ENCODE peak calls at places on chromosome 21, in six cellular contexts. M, S, Z, T, L and O are unnamed samples.

GRCh38 chr21:28419811-28420210 is 572.9 kb downstream of the LTN1 start:
- DNase-seq in M (no peak), S (no peak), Z (no peak), T (no peak), L (no peak), O (no peak)

GRCh38 chr21:31892686-31893085 is 19.9 kb downstream of the HUNK start:
- DNase-seq in M (no peak), S (no peak), Z (no peak), T (no peak), L (peak), O (no peak)

GRCh38 chr21:41947596-41948403 is 6.0 kb downstream of the C2CD2 start:
- DNase-seq in M (no peak), S (no peak), Z (peak), T (no peak), L (no peak), O (no peak)

GRCh38 chr21:46515109-46515508 is 56.4 kb downstream of the DIP2A start:
- DNase-seq in M (no peak), S (no peak), Z (peak), T (no peak), L (no peak), O (no peak)

GRCh38 chr21:29738730-29739129 is 201.1 kb downstream of the GRIK1 start:
- DNase-seq in M (no peak), S (no peak), Z (no peak), T (no peak), L (no peak), O (no peak)

GRCh38 chr21:28142692-28143091 is 850.0 kb downstream of the LTN1 start:
- DNase-seq in M (no peak), S (no peak), Z (peak), T (peak), L (no peak), O (peak)

GRCh38 chr21:28521932-28522826 is 470.5 kb downstream of the LTN1 start:
- DNase-seq in M (no peak), S (no peak), Z (peak), T (no peak), L (peak), O (no peak)

GRCh38 chr21:37593015-37593414 is 226.4 kb downstream of the DYRK1A start:
- DNase-seq in M (no peak), S (no peak), Z (no peak), T (no peak), L (peak), O (no peak)

GRCh38 chr21:16133248-16133647 is 403.5 kb downstream of the USP25 start:
- DNase-seq in M (no peak), S (no peak), Z (no peak), T (no peak), L (no peak), O (no peak)

GRCh38 chr21:22223385-22223784 is 1225.2 kb downstream of the NCAM2 start:
- DNase-seq in M (no peak), S (no peak), Z (peak), T (no peak), L (no peak), O (no peak)

GRCh38 chr21:37804001-37804400 is 112.3 kb downstream of the KCNJ6 start:
- DNase-seq in M (no peak), S (no peak), Z (peak), T (no peak), L (no peak), O (no peak)

GRCh38 chr21:18153063-18153462 is 91.6 kb upstream of the CHODL start:
- DNase-seq in M (no peak), S (no peak), Z (peak), T (no peak), L (no peak), O (no peak)

GRCh38 chr21:17693801-17694200 is 81.1 kb upstream of the BTG3 start:
- DNase-seq in M (no peak), S (no peak), Z (no peak), T (no peak), L (no peak), O (no peak)

GRCh38 chr21:16117851-16118592 is 388.2 kb downstream of the USP25 start:
- DNase-seq in M (no peak), S (no peak), Z (peak), T (no peak), L (no peak), O (peak)

GRCh38 chr21:18384771-18385170 is 18.8 kb downstream of the TMPRSS15 start:
- DNase-seq in M (no peak), S (no peak), Z (no peak), T (no peak), L (peak), O (no peak)

GRCh38 chr21:32350981-32351380 is 41.8 kb downstream of the URB1 start:
- DNase-seq in M (no peak), S (no peak), Z (no peak), T (no peak), L (no peak), O (no peak)

GRCh38 chr21:32611471-32611997 is 643 bp downstream of the CFAP298 start:
- DNase-seq in M (peak), S (no peak), Z (peak), T (no peak), L (peak), O (no peak)

GRCh38 chr21:41110664-41111063 is 57.3 kb upstream of the BACE2 start:
- DNase-seq in M (no peak), S (no peak), Z (no peak), T (no peak), L (no peak), O (no peak)

GRCh38 chr21:17799414-17800164 is 19.6 kb downstream of the C21orf91 start:
- DNase-seq in M (no peak), S (no peak), Z (no peak), T (no peak), L (no peak), O (no peak)

GRCh38 chr21:43286196-43286595 is 117.4 kb downstream of the CRYAA start:
- DNase-seq in M (no peak), S (no peak), Z (no peak), T (no peak), L (no peak), O (no peak)

GRCh38 chr21:32120231-32120630 is 158.6 kb downstream of the MIS18A start:
- DNase-seq in M (no peak), S (no peak), Z (no peak), T (no peak), L (no peak), O (no peak)

GRCh38 chr21:42878678-42878992 is 704 bp downstream of the WDR4 start:
- DNase-seq in M (no peak), S (no peak), Z (no peak), T (no peak), L (no peak), O (no peak)

GRCh38 chr21:31614705-31615104 is 44.8 kb upstream of the SOD1 start:
- DNase-seq in M (no peak), S (no peak), Z (no peak), T (no peak), L (no peak), O (no peak)

GRCh38 chr21:31781737-31782136 is 49.8 kb upstream of the SCAF4 start:
- DNase-seq in M (no peak), S (no peak), Z (peak), T (peak), L (no peak), O (no peak)

GRCh38 chr21:43929217-43929971 is 64.4 kb downstream of the AGPAT3 start:
- DNase-seq in M (no peak), S (no peak), Z (no peak), T (no peak), L (no peak), O (no peak)

GRCh38 chr21:44013380-44014088 is 1.4 kb downstream of the TRAPPC10 start:
- DNase-seq in M (no peak), S (no peak), Z (no peak), T (no peak), L (no peak), O (no peak)

GRCh38 chr21:37462087-37462861 is 95.7 kb downstream of the DYRK1A start:
- DNase-seq in M (no peak), S (no peak), Z (no peak), T (no peak), L (peak), O (no peak)

GRCh38 chr21:37564341-37564923 is 197.9 kb downstream of the DYRK1A start:
- DNase-seq in M (no peak), S (peak), Z (peak), T (peak), L (peak), O (peak)

GRCh38 chr21:29074007-29074376 is 544 bp upstream of the CCT8 start:
- DNase-seq in M (no peak), S (no peak), Z (no peak), T (no peak), L (no peak), O (no peak)

GRCh38 chr21:29017639-29018237 is 1.4 kb downstream of the RWDD2B start:
- DNase-seq in M (no peak), S (no peak), Z (peak), T (no peak), L (no peak), O (no peak)

GRCh38 chr21:29230541-29231275 is 68.0 kb upstream of the BACH1 start:
- DNase-seq in M (no peak), S (no peak), Z (peak), T (no peak), L (no peak), O (no peak)

GRCh38 chr21:14361958-14362357 is 21.0 kb downstream of the HSPA13 start:
- DNase-seq in M (no peak), S (no peak), Z (peak), T (no peak), L (no peak), O (no peak)

GRCh38 chr21:28419110-28419509 is 573.6 kb downstream of the LTN1 start:
- DNase-seq in M (no peak), S (no peak), Z (peak), T (no peak), L (no peak), O (no peak)

GRCh38 chr21:32423846-32424535 is 11.5 kb downstream of the EVA1C start:
- DNase-seq in M (no peak), S (no peak), Z (no peak), T (no peak), L (no peak), O (no peak)

GRCh38 chr21:43805275-43805800 is 16.0 kb downstream of the RRP1 start:
- DNase-seq in M (no peak), S (no peak), Z (no peak), T (peak), L (no peak), O (no peak)

GRCh38 chr21:27633631-27634030 is 666.7 kb upstream of the ADAMTS5 start:
- DNase-seq in M (no peak), S (no peak), Z (peak), T (no peak), L (no peak), O (no peak)

GRCh38 chr21:46369520-46370235 is 45.7 kb downstream of the PCNT start:
- DNase-seq in M (no peak), S (no peak), Z (no peak), T (no peak), L (no peak), O (no peak)

DNA sequence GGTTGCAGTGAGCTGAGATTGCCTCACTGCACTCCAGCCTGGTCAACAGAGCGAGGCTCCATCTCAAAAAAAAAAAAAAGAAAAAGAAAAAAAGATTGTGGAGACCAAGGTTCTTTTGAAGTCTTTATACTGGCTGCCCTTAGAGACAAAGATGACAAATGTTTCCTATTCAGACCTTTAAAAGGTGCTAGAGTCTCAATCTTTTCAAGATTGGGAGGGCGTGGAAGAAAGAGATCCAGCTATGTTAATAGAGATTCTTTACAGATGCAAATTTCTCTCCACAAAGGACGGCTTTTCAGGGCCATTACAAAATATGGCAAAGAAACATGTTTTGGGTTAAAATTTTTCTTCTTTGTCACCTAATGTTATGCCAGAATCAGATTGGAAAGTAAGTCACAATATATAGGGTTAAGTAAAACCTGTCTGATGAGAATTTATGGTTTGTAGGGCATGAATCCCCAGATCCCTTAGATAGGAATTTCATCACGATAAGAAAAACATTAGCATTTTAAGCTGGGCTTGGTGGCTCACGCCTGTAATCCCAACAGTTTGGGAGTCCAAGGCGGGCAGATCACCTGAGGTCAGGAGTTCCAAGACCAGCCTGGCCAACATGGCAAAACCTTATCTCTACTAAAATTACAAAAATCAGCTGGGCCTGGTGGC is 13.0 kb upstream of the MORC3 start:
- DNase-seq in M (no peak), S (no peak), Z (no peak), T (no peak), L (no peak), O (no peak)
- TF ChIP-seq CTCF in M (no peak), S (no peak), Z (no peak), T (no peak), L (no peak), O (no peak)

GRCh38 chr21:45150630-45151265 is 76.4 kb downstream of the ADARB1 start:
- DNase-seq in M (no peak), S (no peak), Z (no peak), T (no peak), L (peak), O (no peak)

GRCh38 chr21:45151484-45152115 is 77.2 kb downstream of the ADARB1 start:
- DNase-seq in M (no peak), S (no peak), Z (peak), T (no peak), L (peak), O (no peak)

GRCh38 chr21:45154511-45155508 is 80.4 kb downstream of the ADARB1 start:
- DNase-seq in M (no peak), S (no peak), Z (peak), T (no peak), L (no peak), O (no peak)

GRCh38 chr21:45153358-45154318 is 79.3 kb downstream of the ADARB1 start:
- DNase-seq in M (no peak), S (no peak), Z (no peak), T (no peak), L (no peak), O (peak)

DNA sequence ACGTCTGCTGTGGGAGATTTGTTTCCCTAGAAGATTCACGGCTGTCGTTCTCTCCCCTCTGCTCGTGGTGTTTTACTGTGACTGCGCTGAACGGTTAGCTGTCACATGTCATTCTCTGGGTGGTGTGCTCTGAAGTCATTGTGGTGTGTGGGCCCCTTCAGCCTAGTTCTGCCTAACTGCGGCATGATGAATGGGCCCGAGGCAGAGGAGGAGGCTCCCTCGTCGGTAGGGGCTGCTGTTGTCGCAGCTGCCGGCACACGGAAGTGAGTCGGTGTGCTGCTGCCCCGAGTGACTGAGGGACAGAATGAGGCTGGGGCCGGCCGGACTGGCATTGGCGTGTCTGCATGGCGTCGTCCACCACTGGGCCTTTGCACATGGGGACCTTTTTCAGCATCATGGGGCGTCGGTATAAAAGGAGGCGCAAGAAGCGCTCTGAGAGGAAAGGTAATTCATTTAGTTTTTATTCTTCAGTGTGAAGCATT is 77.9 kb downstream of the ADARB1 start:
- DNase-seq in M (peak), S (no peak), Z (no peak), T (peak), L (peak), O (no peak)
- TF ChIP-seq CTCF in M (peak), S (no peak), Z (peak), T (no peak), L (peak), O (no peak)

GRCh38 chr21:34890724-34891609 is 158.1 kb downstream of the RUNX1 start:
- DNase-seq in M (peak), S (no peak), Z (peak), T (peak), L (peak), O (no peak)
- TF ChIP-seq CTCF in M (no peak), S (no peak), Z (peak), T (no peak), L (no peak), O (peak)

DNA sequence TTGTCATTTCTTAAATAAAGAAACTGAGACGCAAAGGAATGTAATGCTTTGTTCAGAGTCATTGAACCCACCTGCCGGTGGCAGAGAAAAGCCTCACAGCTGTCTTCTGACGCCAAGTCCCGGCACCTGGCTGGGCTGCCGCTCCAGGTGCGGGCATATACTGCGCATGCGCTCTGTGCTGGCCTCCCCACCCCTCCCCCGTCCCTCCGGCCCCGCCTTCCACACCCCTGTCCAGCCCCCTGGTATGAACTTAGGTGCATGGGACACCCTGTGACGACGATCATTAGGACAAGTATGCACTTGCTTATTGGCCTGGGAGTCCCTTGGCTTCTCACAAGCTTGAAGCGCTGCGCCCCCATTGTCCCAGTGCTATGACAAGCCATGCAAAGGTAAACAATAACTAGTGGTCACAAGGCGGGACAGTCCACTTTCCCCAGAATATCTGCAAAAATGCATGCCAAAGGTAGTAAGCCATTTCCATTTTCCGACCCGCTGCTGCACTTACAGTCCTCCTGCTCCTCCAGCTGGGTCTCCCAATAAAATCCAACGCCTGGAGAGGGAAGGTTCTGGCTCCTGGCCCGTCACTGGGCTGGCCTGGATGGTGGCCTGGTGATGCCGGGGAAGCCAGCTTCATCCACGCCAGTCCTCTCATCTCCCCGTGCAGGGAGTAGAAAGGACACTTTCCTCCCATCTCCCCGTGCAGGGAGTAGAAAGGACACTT is 100.4 kb downstream of the PSMG1 start:
- DNase-seq in M (no peak), S (peak), Z (no peak), T (no peak), L (peak), O (no peak)
- TF ChIP-seq CTCF in M (no peak), S (no peak), Z (no peak), T (no peak), L (no peak), O (no peak)

GRCh38 chr21:19692231-19692630 is 1288.6 kb upstream of the TMPRSS15 start:
- DNase-seq in M (no peak), S (no peak), Z (no peak), T (no peak), L (peak), O (no peak)
- TF ChIP-seq CTCF in M (no peak), S (no peak), Z (no peak), T (no peak), L (no peak), O (no peak)

DNA sequence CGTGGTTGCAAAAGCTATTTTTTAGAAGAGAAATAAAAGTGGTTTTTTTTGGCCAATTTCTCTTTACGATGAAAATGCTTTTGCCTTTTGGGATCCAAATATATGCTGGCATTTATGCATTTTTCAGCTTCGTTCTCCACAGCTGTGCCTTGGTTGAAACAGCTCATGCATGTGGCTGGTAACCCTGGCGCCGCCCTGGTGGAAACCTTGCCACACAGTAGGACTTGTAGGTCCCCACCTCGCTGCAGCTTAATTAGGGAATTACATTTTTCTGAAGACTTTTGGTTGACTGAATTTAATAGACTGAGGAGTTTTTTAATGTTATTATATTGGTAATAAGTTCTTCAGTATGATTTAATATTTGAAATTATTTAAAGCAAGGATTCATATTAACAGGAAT is 12.7 kb upstream of the PCP4 start:
- DNase-seq in M (no peak), S (no peak), Z (no peak), T (no peak), L (no peak), O (no peak)
- TF ChIP-seq CTCF in M (no peak), S (no peak), Z (no peak), T (no peak), L (peak), O (no peak)

DNA sequence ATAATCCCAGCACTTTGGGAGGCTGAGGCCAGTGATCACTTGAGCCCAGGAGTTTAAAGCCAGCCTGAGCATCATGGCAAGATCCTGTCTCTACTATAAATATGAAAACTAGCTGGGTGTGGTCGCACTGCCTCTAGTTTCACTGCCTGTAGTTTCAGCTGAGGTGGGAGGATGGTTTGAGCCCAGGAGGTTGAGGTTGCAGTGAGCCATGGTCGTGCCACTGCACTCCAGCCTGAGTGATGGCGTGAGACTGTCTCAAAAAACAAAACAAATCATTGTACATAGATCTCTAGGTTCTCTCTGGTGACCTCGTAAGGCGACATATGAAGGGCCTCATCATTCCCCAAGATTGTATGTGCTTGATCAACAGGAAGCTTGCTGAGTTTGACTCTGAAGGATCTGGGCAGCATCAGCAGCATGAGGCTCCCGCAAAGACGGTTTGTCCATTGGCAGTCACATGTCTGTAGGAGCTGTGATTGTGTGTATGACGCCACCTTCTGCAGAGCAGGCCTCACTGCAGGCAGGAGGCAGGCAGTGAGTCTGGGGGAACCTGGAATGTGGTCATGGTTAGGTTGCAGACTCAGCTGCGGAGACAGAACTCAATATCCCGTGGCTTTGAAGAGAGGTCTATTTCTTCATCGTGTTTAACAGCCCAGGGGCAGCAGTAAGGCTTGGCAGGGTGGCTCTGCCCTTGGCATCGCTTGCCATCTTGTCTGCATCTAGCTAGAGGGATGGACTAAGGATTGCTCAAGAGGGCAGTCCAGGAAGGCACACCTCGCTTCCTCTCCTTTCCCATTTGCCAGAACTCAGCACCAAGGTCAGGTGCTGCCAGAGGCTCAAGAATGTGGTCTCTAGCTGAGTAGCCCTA is 13.9 kb downstream of the ATP5PO start:
- DNase-seq in M (peak), S (peak), Z (peak), T (no peak), L (peak), O (no peak)
- TF ChIP-seq CTCF in M (peak), S (peak), Z (peak), T (peak), L (peak), O (peak)